ENCODE peak calls at places on chromosomes 16 and 17, in ten cellular contexts. I, Y, J, T, W, H, A, U, E and M are unnamed samples.

GRCh38 chr16:54442864-54443263 is 156.3 kb upstream of the IRX3 start:
- DNase-seq in E (no peak), I (no peak), A (no peak), J (no peak), U (no peak), W (no peak), T (no peak), H (no peak), Y (no peak), M (no peak)

GRCh38 chr17:43536236-43537088 is 9.7 kb downstream of the ETV4 start:
- DNase-seq in Y (no peak), J (no peak), I (peak; percentile 68), U (peak; percentile 67), T (no peak), A (no peak), E (no peak), H (no peak), W (peak; percentile 44), M (no peak)

GRCh38 chr17:39767147-39767546 is 29.4 kb downstream of the GRB7 start:
- DNase-seq in H (no peak), A (no peak), I (no peak), W (no peak), T (no peak), J (no peak), U (no peak), E (no peak), Y (no peak), M (no peak)

GRCh38 chr17:4807534-4808377 is 804 bp downstream of the PLD2 start:
- DNase-seq in H (no peak), Y (no peak), U (peak; percentile 28), J (no peak), T (no peak), I (no peak), W (no peak), E (no peak), A (no peak), M (no peak)

GRCh38 chr16:78376452-78376851 is 277.0 kb downstream of the WWOX start:
- DNase-seq in T (no peak), H (no peak), Y (no peak), U (no peak), A (no peak), W (no peak), E (no peak), I (no peak), J (no peak), M (no peak)

GRCh38 chr17:66950886-66951604 is 13.5 kb upstream of the CACNG4 start:
- DNase-seq in A (no peak), I (no peak), H (no peak), W (no peak), Y (no peak), E (no peak), U (no peak), T (no peak), J (no peak), M (no peak)

GRCh38 chr17:77471984-77472836 is 331.4 kb downstream of the SEC14L1 start:
- DNase-seq in W (no peak), A (peak; percentile 47), J (peak; percentile 46), E (no peak), H (no peak), U (peak; percentile 54), I (peak; percentile 93), Y (no peak), T (peak; percentile 55), M (no peak)

GRCh38 chr17:82882715-82883446 is 43.1 kb upstream of the ZNF750 start:
- DNase-seq in U (no peak), I (no peak), H (peak; percentile 88), T (peak; percentile 91), W (no peak), E (peak; percentile 88), A (peak; percentile 72), Y (no peak), J (no peak), M (no peak)

GRCh38 chr16:14606102-14606501 is 24.0 kb downstream of the PARN start:
- DNase-seq in J (no peak), Y (no peak), W (no peak), A (no peak), U (no peak), I (no peak), E (no peak), H (no peak), T (no peak), M (no peak)

GRCh38 chr17:3986270-3986938 is 22.2 kb upstream of the ATP2A3 start:
- DNase-seq in Y (no peak), J (no peak), I (no peak), E (no peak), H (no peak), W (no peak), T (no peak), A (no peak), U (no peak), M (no peak)

GRCh38 chr16:12639044-12639443 is 164.6 kb downstream of the CPPED1 start:
- DNase-seq in Y (no peak), U (peak; percentile 75), I (peak; percentile 31), W (peak; percentile 69), T (no peak), J (peak; percentile 95), E (no peak), A (no peak), H (no peak), M (no peak)

GRCh38 chr17:51056813-51057510 is 63.7 kb downstream of the SPAG9 start:
- DNase-seq in E (no peak), W (peak; percentile 84), I (peak; percentile 90), A (no peak), T (peak; percentile 77), U (peak; percentile 89), H (peak; percentile 36), Y (peak; percentile 45), J (peak; percentile 94), M (peak; percentile 24)

GRCh38 chr16:54129810-54130209 is 156.8 kb downstream of the IRX3 start:
- DNase-seq in Y (no peak), H (no peak), W (no peak), J (no peak), E (no peak), T (no peak), U (no peak), A (no peak), I (no peak), M (no peak)

GRCh38 chr17:41475421-41475820 is 5.5 kb downstream of the KRT35 start:
- DNase-seq in A (no peak), E (no peak), U (no peak), Y (no peak), H (no peak), T (no peak), I (no peak), J (no peak), W (no peak), M (no peak)